ENCODE peak calls at places on chromosomes 7 and 10, in nine cellular contexts. E is mammary epithelial cell, U is HCT116, N is fibroblast of lung, T is mesendoderm, Y is neuronal stem cell, L is GM23248, D is astrocyte, S is MM.1S. P is an unnamed sample.

GRCh38 chr10:84140036-84140379 is 699 bp downstream of the GHITM start:
- DNase-seq in E (no peak), U (no peak), N (peak), T (peak), Y (no peak), L (peak), D (peak), S (no peak), P (peak)

GRCh38 chr10:80173441-80173840 is 31.9 kb downstream of the ANXA11 start:
- DNase-seq in E (no peak), U (no peak), N (no peak), T (no peak), Y (no peak), L (no peak), D (no peak), S (no peak), P (no peak)

GRCh38 chr7:17942231-17942630 is 1.9 kb upstream of the SNX13 start:
- DNase-seq in E (no peak), U (no peak), N (no peak), T (no peak), Y (no peak), L (no peak), D (no peak), S (no peak), P (no peak)

GRCh38 chr10:118793545-118793944 is 38.8 kb upstream of the CACUL1 start:
- DNase-seq in E (peak), U (no peak), N (no peak), T (no peak), Y (no peak), L (no peak), D (no peak), S (no peak), P (no peak)

GRCh38 chr10:20988357-20988983 is 91.4 kb upstream of the NEBL start:
- DNase-seq in E (no peak), U (no peak), N (peak), T (no peak), Y (no peak), L (peak), D (no peak), S (no peak), P (no peak)

GRCh38 chr7:49295136-49295535 is 370.8 kb downstream of the CDC14C start:
- DNase-seq in E (peak), U (no peak), N (no peak), T (no peak), Y (no peak), L (peak), D (peak), S (peak), P (no peak)

GRCh38 chr7:38413784-38414183 is 140.3 kb upstream of the TARP start:
- DNase-seq in E (no peak), U (no peak), N (no peak), T (no peak), Y (no peak), L (no peak), D (no peak), S (no peak), P (peak)

GRCh38 chr7:154744226-154744860 is 258.6 kb downstream of the PAXIP1 start:
- DNase-seq in E (no peak), U (no peak), N (no peak), T (peak), Y (peak), L (peak), D (no peak), S (peak), P (peak)

GRCh38 chr7:127504715-127505114 is 80.7 kb downstream of the GCC1 start:
- DNase-seq in E (no peak), U (no peak), N (peak), T (peak), Y (no peak), L (peak), D (no peak), S (peak), P (peak)

GRCh38 chr10:101766753-101767599 is 8.9 kb downstream of the FGF8 start:
- DNase-seq in E (no peak), U (no peak), N (no peak), T (no peak), Y (no peak), L (no peak), D (no peak), S (no peak), P (no peak)

GRCh38 chr10:76779163-76779820 is 858.3 kb downstream of the KCNMA1 start:
- DNase-seq in E (no peak), U (no peak), N (peak), T (peak), Y (peak), L (peak), D (peak), S (no peak), P (no peak)

GRCh38 chr7:149397470-149397869 is 63.4 kb downstream of the ZNF777 start:
- DNase-seq in E (no peak), U (no peak), N (no peak), T (no peak), Y (no peak), L (no peak), D (no peak), S (no peak), P (no peak)

GRCh38 chr10:112991888-112992491 is 41.9 kb downstream of the TCF7L2 start:
- DNase-seq in E (peak), U (no peak), N (no peak), T (no peak), Y (no peak), L (no peak), D (no peak), S (no peak), P (no peak)

GRCh38 chr7:133027397-133027796 is 54.5 kb downstream of the CHCHD3 start:
- DNase-seq in E (no peak), U (no peak), N (no peak), T (no peak), Y (no peak), L (no peak), D (no peak), S (no peak), P (no peak)

GRCh38 chr10:104040862-104041789 is 44.6 kb downstream of the COL17A1 start:
- DNase-seq in E (no peak), U (no peak), N (no peak), T (no peak), Y (no peak), L (no peak), D (no peak), S (no peak), P (no peak)

GRCh38 chr10:15879058-15879457 is 18.8 kb upstream of the MINDY3 start:
- DNase-seq in E (no peak), U (no peak), N (peak), T (peak), Y (no peak), L (peak), D (no peak), S (peak), P (no peak)

GRCh38 chr7:129951076-129952011 is 1.4 kb downstream of the UBE2H start:
- DNase-seq in E (peak), U (no peak), N (no peak), T (peak), Y (peak), L (peak), D (peak), S (peak), P (no peak)

GRCh38 chr10:77411805-77412204 is 225.8 kb downstream of the KCNMA1 start:
- DNase-seq in E (no peak), U (no peak), N (no peak), T (no peak), Y (no peak), L (no peak), D (no peak), S (no peak), P (no peak)

GRCh38 chr7:128863433-128863989 is 855 bp downstream of the ATP6V1F start:
- DNase-seq in E (peak), U (peak), N (peak), T (peak), Y (peak), L (peak), D (peak), S (peak), P (peak)

GRCh38 chr7:151007469-151007898 is 16.7 kb downstream of the NOS3 start:
- DNase-seq in E (no peak), U (no peak), N (no peak), T (no peak), Y (no peak), L (no peak), D (no peak), S (no peak), P (no peak)

GRCh38 chr7:12685550-12685949 is 1.9 kb upstream of the ARL4A start:
- DNase-seq in E (no peak), U (no peak), N (peak), T (peak), Y (peak), L (peak), D (peak), S (no peak), P (no peak)

GRCh38 chr7:90797596-90797995 is 201.5 kb downstream of the CDK14 start:
- DNase-seq in E (peak), U (no peak), N (no peak), T (no peak), Y (no peak), L (peak), D (peak), S (no peak), P (no peak)

GRCh38 chr10:25561761-25562160 is 372.3 kb upstream of the MYO3A start:
- DNase-seq in E (no peak), U (no peak), N (no peak), T (peak), Y (no peak), L (no peak), D (no peak), S (no peak), P (no peak)

GRCh38 chr10:34290412-34291082 is 524.5 kb downstream of the PARD3 start:
- DNase-seq in E (peak), U (no peak), N (peak), T (no peak), Y (no peak), L (peak), D (peak), S (no peak), P (no peak)

GRCh38 chr7:159033473-159033825 is 111.2 kb downstream of the VIPR2 start:
- DNase-seq in E (no peak), U (no peak), N (no peak), T (no peak), Y (no peak), L (no peak), D (no peak), S (no peak), P (no peak)

GRCh38 chr10:4022473-4022872 is 237.5 kb upstream of the KLF6 start:
- DNase-seq in E (no peak), U (no peak), N (peak), T (no peak), Y (no peak), L (no peak), D (no peak), S (no peak), P (no peak)

GRCh38 chr7:142851269-142851668 is 3.6 kb upstream of the EPHB6 start:
- DNase-seq in E (no peak), U (no peak), N (no peak), T (no peak), Y (no peak), L (no peak), D (no peak), S (no peak), P (no peak)

GRCh38 chr7:75989084-75989725 is 5.2 kb downstream of the TMEM120A start:
- DNase-seq in E (no peak), U (no peak), N (no peak), T (peak), Y (no peak), L (no peak), D (no peak), S (no peak), P (no peak)

GRCh38 chr7:79386688-79387422 is 66.6 kb downstream of the MAGI2 start:
- DNase-seq in E (no peak), U (no peak), N (peak), T (no peak), Y (no peak), L (peak), D (peak), S (no peak), P (no peak)

GRCh38 chr7:75905785-75906604 is 9.0 kb upstream of the POR start:
- DNase-seq in E (peak), U (no peak), N (peak), T (peak), Y (peak), L (peak), D (peak), S (no peak), P (no peak)

GRCh38 chr7:66631471-66631870 is 2.8 kb downstream of the KCTD7 start:
- DNase-seq in E (no peak), U (no peak), N (no peak), T (no peak), Y (no peak), L (no peak), D (peak), S (peak), P (peak)
- H3K9ac ChIP-seq in E (no peak), U (no peak), N (no peak), T (no peak), Y (no peak), L (no peak), D (no peak), S (peak), P (peak)

GRCh38 chr10:129972966-129973673 is 9.0 kb upstream of the EBF3 start:
- DNase-seq in E (no peak), U (no peak), N (no peak), T (no peak), Y (no peak), L (no peak), D (no peak), S (no peak), P (no peak)
- H3K4me3 ChIP-seq in E (no peak), U (no peak), N (no peak), T (no peak), Y (no peak), L (no peak), D (no peak), S (no peak), P (no peak)

GRCh38 chr10:17022399-17022798 is 107.2 kb downstream of the CUBN start:
- DNase-seq in E (no peak), U (no peak), N (no peak), T (peak), Y (no peak), L (no peak), D (no peak), S (no peak), P (no peak)
- H3K4me2 ChIP-seq in E (no peak), U (no peak), N (peak), T (no peak), Y (no peak), L (no peak), D (peak), S (no peak), P (peak)

DNA sequence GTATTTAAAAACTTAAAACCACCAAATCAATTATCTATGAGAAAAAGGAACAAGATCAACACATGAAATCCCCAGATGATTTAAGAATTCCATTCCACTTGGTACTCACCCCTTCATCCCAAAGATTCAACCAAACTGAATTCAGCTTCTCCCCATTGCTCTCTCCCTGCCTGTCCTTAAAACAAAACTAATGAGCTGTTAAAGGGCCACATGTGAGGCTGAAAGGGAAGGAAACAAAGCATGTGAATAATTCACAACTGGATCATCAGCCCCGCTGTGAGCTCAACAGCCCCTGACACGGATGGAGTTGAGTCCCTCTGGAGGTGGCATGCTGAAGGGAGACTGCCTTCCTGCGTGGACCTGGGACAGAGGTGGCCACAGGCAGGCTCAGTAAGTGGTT is 32.9 kb downstream of the VOPP1 start:
- DNase-seq in E (no peak), U (no peak), N (peak), T (peak), Y (no peak), L (no peak), D (peak), S (no peak), P (no peak)
- H3K9ac ChIP-seq in E (no peak), U (no peak), N (no peak), T (no peak), Y (no peak), L (no peak), D (peak), S (no peak), P (no peak)

DNA sequence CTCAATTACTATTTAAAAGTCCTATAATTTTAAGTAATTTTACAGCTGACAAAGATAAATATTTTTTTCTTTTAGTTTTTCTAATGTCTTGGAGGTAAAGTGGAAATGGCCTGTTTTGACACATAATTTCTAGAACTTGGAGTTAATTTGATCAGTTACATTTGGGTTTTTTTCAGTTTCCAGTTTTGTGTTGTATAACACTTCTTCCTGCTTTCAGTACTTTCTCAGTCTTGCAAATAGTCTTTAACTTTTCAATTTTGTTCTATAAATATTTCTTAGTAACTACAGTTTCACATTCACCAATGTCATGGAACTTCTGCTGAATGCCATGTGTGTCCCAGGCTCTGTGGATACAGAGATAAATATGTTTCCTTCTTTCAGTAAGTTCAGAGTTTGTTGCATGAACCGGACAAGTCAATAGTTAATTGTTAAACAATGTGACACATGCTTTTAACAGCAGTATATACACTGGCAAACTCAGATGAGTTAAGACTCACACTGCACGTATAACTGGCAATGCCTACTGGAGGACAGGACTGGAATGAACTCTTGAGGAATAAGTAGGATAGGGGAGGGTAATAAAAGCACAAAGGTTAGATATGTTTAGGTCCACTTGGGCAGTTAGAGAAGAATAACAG is 4.6 kb downstream of the SHOC2 start:
- DNase-seq in E (peak), U (no peak), N (no peak), T (no peak), Y (no peak), L (peak), D (no peak), S (no peak), P (no peak)
- H3K4me3 ChIP-seq in E (no peak), U (no peak), N (no peak), T (no peak), Y (no peak), L (no peak), D (no peak), S (no peak), P (no peak)

GRCh38 chr7:4182605-4183300 is 499.3 kb upstream of the FOXK1 start:
- DNase-seq in E (no peak), U (no peak), N (no peak), T (no peak), Y (no peak), L (no peak), D (no peak), S (no peak), P (no peak)

GRCh38 chr7:4186513-4186780 is 495.6 kb upstream of the FOXK1 start:
- DNase-seq in E (no peak), U (no peak), N (no peak), T (no peak), Y (no peak), L (no peak), D (no peak), S (no peak), P (no peak)

GRCh38 chr7:4185736-4186512 is 496.2 kb upstream of the FOXK1 start:
- DNase-seq in E (no peak), U (no peak), N (no peak), T (no peak), Y (no peak), L (no peak), D (no peak), S (no peak), P (no peak)

GRCh38 chr7:4185136-4185535 is 497.0 kb upstream of the FOXK1 start:
- DNase-seq in E (no peak), U (no peak), N (no peak), T (no peak), Y (no peak), L (no peak), D (no peak), S (no peak), P (no peak)

GRCh38 chr7:4184653-4185052 is 497.4 kb upstream of the FOXK1 start:
- DNase-seq in E (no peak), U (no peak), N (no peak), T (no peak), Y (no peak), L (no peak), D (no peak), S (no peak), P (no peak)
- H3K4me2 ChIP-seq in E (no peak), U (no peak), N (no peak), T (no peak), Y (no peak), L (no peak), D (no peak), S (no peak), P (no peak)

DNA sequence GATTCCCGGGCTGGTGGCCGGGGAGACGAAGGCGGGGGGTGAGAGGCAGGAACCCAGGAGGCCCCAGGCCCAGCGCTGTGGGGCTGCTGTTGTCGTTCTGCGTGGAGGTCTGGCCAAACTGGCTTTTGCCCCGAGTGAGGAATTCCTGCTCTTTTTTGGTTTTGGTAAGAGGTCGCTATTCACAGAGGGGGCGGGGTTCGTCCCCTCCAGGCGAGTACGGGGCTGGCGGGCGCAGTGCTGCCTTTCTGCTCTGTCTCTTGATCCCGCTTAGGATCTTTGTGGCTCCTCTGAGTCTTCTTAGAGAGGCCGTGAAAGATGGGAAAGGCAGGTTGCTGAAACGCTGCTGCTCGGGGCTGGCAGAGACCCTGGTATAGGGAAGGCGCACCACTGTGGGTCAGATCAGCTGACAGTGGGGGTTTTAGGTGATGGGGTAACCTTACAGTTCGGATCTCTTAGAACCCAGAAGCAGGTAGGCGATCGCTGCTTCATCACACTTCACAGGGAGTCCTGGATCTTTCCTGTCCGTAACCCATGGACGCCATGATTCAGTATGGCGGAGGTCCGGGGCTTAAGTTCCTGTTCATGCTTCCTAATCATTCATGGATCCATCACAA is 136.7 kb downstream of the KIF20B start:
- DNase-seq in E (no peak), U (no peak), N (peak), T (no peak), Y (no peak), L (peak), D (no peak), S (no peak), P (no peak)
- H3K9ac ChIP-seq in E (no peak), U (no peak), N (no peak), T (no peak), Y (no peak), L (peak), D (peak), S (peak), P (no peak)